ENCODE peak calls at places on chromosome X, in seven cellular contexts. L is activated B cell treated with CpG ODN at 0.5 μM for 24 hours, Z is GM20000, E is choroid plexus epithelial cell, P is fibroblast of mammary gland, X is upper lobe of right lung, Q is GM23338. M is an unnamed sample.

GRCh38 chrX:29107231-29107630 is 520.0 kb downstream of the IL1RAPL1 start:
- DNase-seq in L (no peak), Z (no peak), E (no peak), P (no peak), X (no peak), Q (no peak), M (no peak)

GRCh38 chrX:133792198-133792953 is 193.0 kb downstream of the GPC3 start:
- DNase-seq in L (no peak), Z (peak; percentile 47), E (peak; percentile 80), P (peak; percentile 75), X (peak; percentile 66), Q (peak; percentile 88), M (peak; percentile 21)

GRCh38 chrX:71623714-71624113 is 5.4 kb upstream of the CXCR3 start:
- DNase-seq in L (no peak), Z (no peak), E (no peak), P (no peak), X (no peak), Q (no peak), M (peak; percentile 28)

GRCh38 chrX:33987458-33987857 is 144.7 kb downstream of the FAM47A start:
- DNase-seq in L (no peak), Z (no peak), E (no peak), P (no peak), X (no peak), Q (no peak), M (no peak)

GRCh38 chrX:112536544-112536943 is 143.2 kb downstream of the LHFPL1 start:
- DNase-seq in L (no peak), Z (no peak), E (no peak), P (no peak), X (no peak), Q (peak; percentile 80), M (no peak)

GRCh38 chrX:6199519-6199918 is 29.1 kb downstream of the NLGN4X start:
- DNase-seq in L (no peak), Z (no peak), E (no peak), P (no peak), X (no peak), Q (no peak), M (no peak)

GRCh38 chrX:123322531-123322930 is 138.5 kb downstream of the GRIA3 start:
- DNase-seq in L (no peak), Z (no peak), E (no peak), P (no peak), X (no peak), Q (no peak), M (no peak)

GRCh38 chrX:28408017-28408723 is 179.1 kb upstream of the IL1RAPL1 start:
- DNase-seq in L (no peak), Z (no peak), E (no peak), P (no peak), X (no peak), Q (no peak), M (no peak)

GRCh38 chrX:46819136-46819535 is 17.7 kb upstream of the RP2 start:
- DNase-seq in L (no peak), Z (no peak), E (peak; percentile 55), P (no peak), X (no peak), Q (no peak), M (no peak)

GRCh38 chrX:68872171-68872570 is 43.4 kb downstream of the EFNB1 start:
- DNase-seq in L (no peak), Z (no peak), E (no peak), P (no peak), X (no peak), Q (no peak), M (no peak)

GRCh38 chrX:36241397-36241796 is 321.9 kb downstream of the CFAP47 start:
- DNase-seq in L (no peak), Z (no peak), E (no peak), P (no peak), X (no peak), Q (no peak), M (no peak)

GRCh38 chrX:17052776-17053175 is 106.3 kb downstream of the REPS2 start:
- DNase-seq in L (no peak), Z (no peak), E (no peak), P (no peak), X (no peak), Q (no peak), M (no peak)

GRCh38 chrX:150038356-150038755 is 100.1 kb upstream of the EOLA2 start:
- DNase-seq in L (no peak), Z (no peak), E (peak; percentile 58), P (no peak), X (no peak), Q (no peak), M (no peak)

GRCh38 chrX:32572644-32573043 is 638.7 kb downstream of the DMD start:
- DNase-seq in L (no peak), Z (no peak), E (peak; percentile 1), P (no peak), X (no peak), Q (no peak), M (no peak)

GRCh38 chrX:18722500-18723071 is 15.1 kb downstream of the PPEF1 start:
- DNase-seq in L (no peak), Z (no peak), E (no peak), P (no peak), X (no peak), Q (no peak), M (no peak)

GRCh38 chrX:11558972-11559371 is 106.7 kb downstream of the ARHGAP6 start:
- DNase-seq in L (peak; percentile 18), Z (peak; percentile 3), E (no peak), P (no peak), X (peak; percentile 45), Q (peak; percentile 48), M (peak; percentile 14)

GRCh38 chrX:45803383-45803921 is 602.8 kb upstream of the DIPK2B start:
- DNase-seq in L (no peak), Z (no peak), E (peak; percentile 85), P (peak; percentile 97), X (no peak), Q (no peak), M (no peak)

GRCh38 chrX:71671043-71671829 is 3.9 kb downstream of the LOC101059915 start:
- DNase-seq in L (no peak), Z (no peak), E (no peak), P (no peak), X (peak; percentile 25), Q (no peak), M (no peak)

GRCh38 chrX:86028681-86029080 is 18.7 kb downstream of the CHM start:
- DNase-seq in L (no peak), Z (no peak), E (no peak), P (peak; percentile 16), X (no peak), Q (no peak), M (no peak)

GRCh38 chrX:72540318-72540717 is 32.3 kb downstream of the HDAC8 start:
- DNase-seq in L (no peak), Z (no peak), E (peak; percentile 52), P (peak; percentile 59), X (no peak), Q (peak; percentile 39), M (no peak)

GRCh38 chrX:134849390-134849789 is 141.4 kb upstream of the SMIM10 start:
- DNase-seq in L (no peak), Z (no peak), E (peak; percentile 49), P (peak; percentile 51), X (no peak), Q (no peak), M (no peak)

GRCh38 chrX:110491846-110492620 is 133.4 kb downstream of the RTL9 start:
- DNase-seq in L (no peak), Z (no peak), E (no peak), P (peak; percentile 1), X (no peak), Q (no peak), M (no peak)

GRCh38 chrX:54495814-54496516 is at the start of gene FGD1:
- DNase-seq in L (peak; percentile 27), Z (peak; percentile 71), E (peak; percentile 51), P (peak; percentile 47), X (peak; percentile 79), Q (peak; percentile 79), M (no peak)

GRCh38 chrX:154046262-154046771 is 26.6 kb upstream of the IRAK1 start:
- DNase-seq in L (no peak), Z (no peak), E (peak; percentile 81), P (peak; percentile 69), X (no peak), Q (no peak), M (no peak)

GRCh38 chrX:109614951-109615350 is 10.0 kb downstream of the KCNE5 start:
- DNase-seq in L (no peak), Z (no peak), E (no peak), P (no peak), X (no peak), Q (no peak), M (no peak)

GRCh38 chrX:40550069-40550468 is 30.7 kb upstream of the ATP6AP2 start:
- DNase-seq in L (no peak), Z (no peak), E (no peak), P (no peak), X (no peak), Q (no peak), M (no peak)

GRCh38 chrX:104522386-104522785 is 43.6 kb upstream of the IL1RAPL2 start:
- DNase-seq in L (no peak), Z (no peak), E (no peak), P (no peak), X (no peak), Q (peak; percentile 60), M (no peak)
- TF ChIP-seq CTCF in L (no peak), Z (no peak), E (no peak), P (no peak), X (no peak), Q (no peak), M (no peak)

DNA sequence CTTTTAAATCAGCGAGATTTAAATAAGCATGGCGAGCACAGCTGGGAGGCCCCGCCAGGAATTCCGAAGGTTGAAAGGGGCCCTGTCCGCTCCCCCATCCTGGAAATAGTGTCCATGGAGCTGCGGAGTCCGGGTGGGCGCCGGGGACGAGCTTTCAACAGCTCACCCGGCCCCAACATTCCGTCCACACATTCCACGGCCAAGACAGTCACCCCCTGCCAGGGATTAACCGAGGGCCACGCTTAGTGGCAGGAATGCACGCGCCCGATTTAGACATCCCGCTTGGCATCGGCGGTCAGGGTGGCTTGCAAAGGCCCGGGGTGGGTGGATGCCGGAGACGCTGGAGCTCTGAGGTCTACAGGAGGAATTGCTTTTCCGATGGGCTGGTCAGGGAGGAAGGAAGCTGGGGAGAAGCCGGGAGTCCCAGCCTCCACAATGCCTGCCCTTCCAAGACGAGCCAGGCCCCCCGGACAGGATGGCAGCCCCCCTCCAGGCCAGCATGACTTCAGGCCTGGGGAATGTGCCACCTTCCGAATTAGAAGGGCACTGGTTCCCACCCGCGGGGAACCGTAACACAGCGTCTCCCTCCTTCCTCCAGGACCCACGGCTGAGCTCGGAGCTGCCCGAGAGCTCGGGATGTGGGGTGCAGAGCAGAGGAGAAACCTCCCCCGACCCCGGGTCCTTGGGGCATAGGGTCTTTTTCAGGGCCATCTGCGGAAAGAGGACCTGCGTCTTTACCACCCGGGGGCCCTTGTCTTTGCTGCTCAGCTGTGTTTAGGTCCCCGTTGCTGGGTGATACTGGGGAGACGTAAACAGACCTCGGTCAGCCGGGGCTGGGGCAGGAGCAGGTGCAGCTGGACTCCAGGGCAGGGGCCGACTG is 26.9 kb upstream of the PPP2R3B start:
- DNase-seq in L (no peak), Z (no peak), E (peak; percentile 44), P (no peak), X (no peak), Q (peak; percentile 81), M (no peak)
- TF ChIP-seq CTCF in L (no peak), Z (no peak), E (peak; percentile 35), P (no peak), X (no peak), Q (no peak), M (no peak)

GRCh38 chrX:53266914-53267313 is 14.5 kb downstream of the IQSEC2 start:
- DNase-seq in L (no peak), Z (no peak), E (no peak), P (no peak), X (no peak), Q (no peak), M (no peak)
- TF ChIP-seq CTCF in L (no peak), Z (no peak), E (no peak), P (no peak), X (no peak), Q (no peak), M (no peak)

GRCh38 chrX:108139303-108139702 is 47.7 kb downstream of the ATG4A start:
- DNase-seq in L (no peak), Z (no peak), E (peak; percentile 27), P (peak; percentile 12), X (no peak), Q (peak; percentile 43), M (no peak)
- TF ChIP-seq CTCF in L (no peak), Z (no peak), E (peak; percentile 65), P (peak; percentile 55), X (peak; percentile 32), Q (peak; percentile 70), M (no peak)

M was measured in natural killer cell.